ENCODE peak calls at places on chromosome 3, in seven cellular contexts. H is Panc1, V is PC-3, O is pancreas, N is GM12878, Q is MM.1S, E is dorsolateral prefrontal cortex. R is an unnamed sample. For H3K27me3, the result is how much of the 10 kb centered on the place peaks cover.

GRCh38 chr3:37974121-37974927 is 16.3 kb upstream of the VILL start:
- DNase-seq in H (peak), V (peak), O (peak), N (no peak), Q (peak), E (no peak), R (peak)

GRCh38 chr3:148716657-148717056 is 19.0 kb downstream of the AGTR1 start:
- DNase-seq in H (no peak), V (no peak), O (no peak), N (no peak), Q (no peak), E (no peak), R (no peak)

GRCh38 chr3:40828741-40829415 is 304.1 kb downstream of the ZNF621 start:
- DNase-seq in H (no peak), V (no peak), O (no peak), N (no peak), Q (no peak), E (no peak), R (no peak)

GRCh38 chr3:20912406-20912805 is 726.4 kb upstream of the SGO1 start:
- DNase-seq in H (no peak), V (no peak), O (no peak), N (no peak), Q (no peak), E (no peak), R (no peak)

GRCh38 chr3:119913021-119913420 is 131.1 kb downstream of the NR1I2 start:
- DNase-seq in H (no peak), V (peak), O (no peak), N (no peak), Q (no peak), E (no peak), R (no peak)

GRCh38 chr3:140708815-140709214 is 31.0 kb downstream of the TRIM42 start:
- DNase-seq in H (no peak), V (no peak), O (no peak), N (no peak), Q (no peak), E (no peak), R (no peak)

GRCh38 chr3:17158941-17159682 is 274.4 kb downstream of the PLCL2 start:
- DNase-seq in H (no peak), V (peak), O (no peak), N (no peak), Q (no peak), E (no peak), R (no peak)

GRCh38 chr3:43217633-43218032 is 68.7 kb upstream of the SNRK start:
- DNase-seq in H (no peak), V (no peak), O (no peak), N (no peak), Q (no peak), E (no peak), R (no peak)

GRCh38 chr3:194182130-194182529 is 46.2 kb downstream of the HES1 start:
- DNase-seq in H (no peak), V (no peak), O (no peak), N (no peak), Q (no peak), E (no peak), R (no peak)

GRCh38 chr3:58492385-58492970 is 582 bp downstream of the KCTD6 start:
- DNase-seq in H (no peak), V (peak), O (peak), N (no peak), Q (peak), E (no peak), R (no peak)

GRCh38 chr3:184559336-184559735 is 2.2 kb upstream of the EPHB3 start:
- DNase-seq in H (no peak), V (peak), O (peak), N (no peak), Q (no peak), E (no peak), R (peak)

GRCh38 chr3:28972921-28973320 is 307.9 kb upstream of the RBMS3 start:
- DNase-seq in H (no peak), V (peak), O (no peak), N (no peak), Q (no peak), E (no peak), R (no peak)

GRCh38 chr3:155853214-155854146 is 747 bp downstream of the SLC33A1 start:
- DNase-seq in H (no peak), V (peak), O (peak), N (no peak), Q (peak), E (peak), R (no peak)

GRCh38 chr3:43024183-43024865 is 45.2 kb downstream of the GASK1A start:
- DNase-seq in H (no peak), V (no peak), O (no peak), N (no peak), Q (no peak), E (no peak), R (no peak)

DNA sequence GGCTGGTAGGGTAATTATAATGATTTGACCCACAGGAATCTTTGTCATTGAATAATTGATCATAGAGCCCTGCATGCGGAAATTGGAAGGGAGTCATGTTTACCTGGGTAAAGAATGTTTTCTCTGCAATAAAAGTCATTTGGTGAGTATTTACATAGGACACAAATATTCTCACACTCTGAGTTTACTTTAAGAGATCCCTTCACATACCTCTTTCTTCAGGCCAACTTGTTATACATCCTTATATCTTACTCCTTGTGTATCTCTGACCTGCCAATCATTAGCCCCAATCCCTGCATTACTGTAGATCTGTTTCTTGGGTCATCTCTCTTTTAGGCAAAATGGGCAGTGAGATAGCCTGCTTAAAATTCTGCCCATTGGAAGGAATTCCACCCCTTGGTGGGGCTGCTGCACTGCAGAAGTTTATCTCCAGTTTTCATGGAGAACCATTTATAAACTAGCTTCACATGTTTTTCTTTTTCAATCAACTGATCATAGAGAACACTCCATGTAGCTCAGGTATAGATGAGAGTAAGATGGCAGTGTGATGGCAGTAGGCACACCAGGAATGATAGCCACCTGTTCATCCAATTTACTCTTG is 46.2 kb downstream of the ILDR1 start:
- DNase-seq in H (no peak), V (peak), O (no peak), N (no peak), Q (no peak), E (no peak), R (no peak)
- TF ChIP-seq CTCF in H (peak), V (peak), O (no peak), N (peak), Q (peak), E (no peak), R (no peak)

DNA sequence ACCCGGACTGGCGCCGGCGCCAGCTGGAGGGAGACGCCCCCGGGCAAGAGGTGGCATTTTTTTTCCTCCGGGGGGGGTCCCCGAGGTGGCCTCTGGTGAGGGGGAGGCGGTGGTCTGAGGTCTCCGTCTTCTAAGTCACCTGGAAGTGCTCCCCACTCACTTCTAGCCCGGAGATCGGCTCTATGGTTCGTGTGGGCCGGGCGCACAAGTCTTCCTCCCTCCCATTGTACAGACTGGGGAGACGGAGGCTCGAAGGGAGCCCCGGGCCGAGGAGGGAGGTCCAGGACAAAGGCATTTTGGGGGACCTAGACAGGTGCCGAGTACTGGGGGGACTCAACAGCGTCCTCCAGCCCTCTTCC is 4.4 kb downstream of the GATA2 start:
- DNase-seq in H (no peak), V (peak), O (no peak), N (no peak), Q (no peak), E (no peak), R (no peak)
- H3K27me3 ChIP-seq in H (under half), V (under half), O (under half), N (under half), Q (half or more), E (under half), R (under half)

GRCh38 chr3:146145642-146146041 is 15.3 kb downstream of the PLOD2 start:
- DNase-seq in H (no peak), V (peak), O (no peak), N (no peak), Q (no peak), E (no peak), R (no peak)
- H3K27ac ChIP-seq in H (no peak), V (no peak), O (no peak), N (no peak), Q (no peak), E (no peak), R (no peak)

DNA sequence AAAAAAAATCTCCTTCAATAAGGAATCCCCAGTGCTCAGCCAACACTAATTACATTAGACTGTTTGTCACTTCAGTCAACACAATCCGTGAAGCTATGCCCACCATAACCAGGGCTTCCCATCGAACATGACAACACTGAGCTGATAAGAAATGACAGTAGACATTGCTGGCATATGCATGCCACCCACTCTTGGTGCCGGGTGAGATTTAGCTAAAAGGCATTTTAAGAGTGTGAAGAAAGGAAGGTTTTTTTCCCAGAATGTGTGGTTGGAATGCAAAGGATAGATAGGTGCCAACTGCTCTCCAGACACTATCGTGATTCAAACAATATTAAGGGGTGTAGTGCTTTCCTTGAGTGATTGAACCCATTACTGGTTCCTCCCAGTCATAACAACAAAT is 344.0 kb upstream of the LMCD1 start:
- DNase-seq in H (no peak), V (no peak), O (no peak), N (no peak), Q (no peak), E (no peak), R (no peak)
- TF ChIP-seq CTCF in H (no peak), V (no peak), O (no peak), N (no peak), Q (no peak), E (no peak), R (no peak)

GRCh38 chr3:126416943-126417342 is 22.2 kb downstream of the CFAP100 start:
- DNase-seq in H (no peak), V (no peak), O (peak), N (no peak), Q (no peak), E (peak), R (no peak)
- H3K27me3 ChIP-seq in H (under half), V (under half), O (under half), N (under half), Q (under half), E (under half), R (under half)